ENCODE peak calls at places on chromosomes 11 and 22, in six cellular contexts. T is fibroblast of lung; J is CD8-positive, alpha-beta T cell; R is GF-D8; I is amniotic stem cell; H is CD4-positive, CD25-positive, alpha-beta regulatory T cell. Z is an unnamed sample.

GRCh38 chr11:130549393-130549999 is 101.1 kb downstream of the ADAMTS15 start:
- DNase-seq in I (no peak), J (no peak), H (no peak), T (no peak), R (no peak), Z (no peak)

GRCh38 chr11:124763156-124763947 is 1.3 kb upstream of the ESAM start:
- DNase-seq in R (peak), H (peak), I (peak), T (peak), J (peak), Z (peak)

GRCh38 chr11:131356201-131356600 is 14.2 kb upstream of the NTM start:
- DNase-seq in R (no peak), J (no peak), H (no peak), I (no peak), T (peak), Z (peak)

GRCh38 chr11:78646564-78647185 is 72.0 kb upstream of the NARS2 start:
- DNase-seq in J (peak), T (peak), H (peak), I (no peak), R (no peak), Z (peak)

GRCh38 chr11:121582296-121582695 is 129.5 kb upstream of the SORL1-AS1 start:
- DNase-seq in T (no peak), R (peak), J (no peak), H (peak), I (no peak), Z (no peak)

GRCh38 chr11:29957406-29957805 is 59.4 kb downstream of the KCNA4 start:
- DNase-seq in H (no peak), T (no peak), I (no peak), J (no peak), R (no peak), Z (no peak)

GRCh38 chr11:124920870-124921609 is 2.0 kb downstream of the HEPN1 start:
- DNase-seq in I (no peak), T (peak), R (no peak), J (peak), H (peak), Z (peak)

GRCh38 chr22:44391026-44391425 is 78.3 kb upstream of the SHISAL1 start:
- DNase-seq in H (no peak), R (no peak), T (peak), J (no peak), I (no peak), Z (no peak)

GRCh38 chr11:8768625-8769333 is 86.2 kb downstream of the RPL27A start:
- DNase-seq in I (peak), T (peak), J (no peak), H (no peak), R (no peak), Z (peak)

GRCh38 chr22:50177537-50178470 is 7.3 kb downstream of the PANX2 start:
- DNase-seq in H (no peak), R (no peak), J (no peak), T (no peak), I (no peak), Z (no peak)

GRCh38 chr11:68948948-68949347 is 31.8 kb downstream of the MRGPRD start:
- DNase-seq in T (peak), J (no peak), R (no peak), H (no peak), I (no peak), Z (no peak)

GRCh38 chr22:31154975-31155374 is 5.0 kb upstream of the RNF185 start:
- DNase-seq in I (no peak), T (no peak), J (no peak), H (no peak), R (no peak), Z (no peak)

GRCh38 chr11:61955031-61955415 is 4.9 kb downstream of the BEST1 start:
- DNase-seq in I (peak), R (peak), T (peak), J (no peak), H (no peak), Z (peak)

GRCh38 chr22:44128961-44129613 is 51.6 kb upstream of the PARVG start:
- DNase-seq in T (no peak), R (no peak), I (no peak), H (no peak), J (no peak), Z (no peak)

GRCh38 chr11:77136074-77136473 is 8.0 kb downstream of the MYO7A start:
- DNase-seq in R (no peak), T (peak), J (no peak), I (peak), H (no peak), Z (peak)

GRCh38 chr22:30327864-30328345 is 1.2 kb upstream of the TBC1D10A start:
- DNase-seq in T (no peak), J (no peak), H (no peak), I (no peak), R (no peak), Z (no peak)